ENCODE peak calls at places on chromosomes 13 and 19, in seven cellular contexts. G is mesendoderm, P is H1, A is neuronal stem cell, M is IMR-90, T is mesenchymal stem cell, L is trophoblast cell. O is an unnamed sample.

GRCh38 chr19:1182068-1182467 is 8.0 kb upstream of the SBNO2 start:
- DNase-seq in G (no peak), P (no peak), A (no peak), M (no peak), T (no peak), L (no peak), O (no peak)

GRCh38 chr19:29292146-29292545 is 79.2 kb upstream of the UQCRFS1 start:
- DNase-seq in G (peak), P (no peak), A (no peak), M (no peak), T (no peak), L (no peak), O (no peak)

GRCh38 chr13:98486412-98486811 is 90.5 kb downstream of the STK24 start:
- DNase-seq in G (no peak), P (no peak), A (no peak), M (no peak), T (no peak), L (no peak), O (no peak)

GRCh38 chr13:106532111-106532929 is 3.1 kb downstream of the EFNB2 start:
- DNase-seq in G (peak), P (no peak), A (no peak), M (peak), T (peak), L (no peak), O (no peak)

GRCh38 chr19:2733930-2734588 is 5.8 kb downstream of the SLC39A3 start:
- DNase-seq in G (no peak), P (no peak), A (no peak), M (no peak), T (no peak), L (no peak), O (no peak)

GRCh38 chr19:23075031-23075733 is 41.6 kb upstream of the ZNF730 start:
- DNase-seq in G (peak), P (peak), A (peak), M (peak), T (peak), L (peak), O (peak)

GRCh38 chr13:100154835-100155463 is 66.1 kb downstream of the PCCA start:
- DNase-seq in G (no peak), P (no peak), A (no peak), M (no peak), T (no peak), L (no peak), O (no peak)

GRCh38 chr13:113527272-113527958 is 36.9 kb upstream of the DCUN1D2 start:
- DNase-seq in G (no peak), P (no peak), A (no peak), M (no peak), T (no peak), L (no peak), O (peak)

GRCh38 chr19:45814166-45814780 is 835 bp downstream of the RSPH6A start:
- DNase-seq in G (no peak), P (no peak), A (no peak), M (no peak), T (no peak), L (no peak), O (no peak)

GRCh38 chr13:102651892-102652291 is 43.0 kb downstream of the METTL21C start:
- DNase-seq in G (no peak), P (no peak), A (no peak), M (peak), T (peak), L (no peak), O (no peak)

GRCh38 chr13:102658678-102659077 is 36.2 kb downstream of the METTL21C start:
- DNase-seq in G (no peak), P (no peak), A (no peak), M (no peak), T (no peak), L (no peak), O (no peak)

GRCh38 chr13:102654786-102655185 is 40.1 kb downstream of the METTL21C start:
- DNase-seq in G (peak), P (no peak), A (peak), M (no peak), T (no peak), L (no peak), O (no peak)

GRCh38 chr13:102659168-102659713 is 35.6 kb downstream of the METTL21C start:
- DNase-seq in G (no peak), P (no peak), A (no peak), M (no peak), T (no peak), L (no peak), O (no peak)

DNA sequence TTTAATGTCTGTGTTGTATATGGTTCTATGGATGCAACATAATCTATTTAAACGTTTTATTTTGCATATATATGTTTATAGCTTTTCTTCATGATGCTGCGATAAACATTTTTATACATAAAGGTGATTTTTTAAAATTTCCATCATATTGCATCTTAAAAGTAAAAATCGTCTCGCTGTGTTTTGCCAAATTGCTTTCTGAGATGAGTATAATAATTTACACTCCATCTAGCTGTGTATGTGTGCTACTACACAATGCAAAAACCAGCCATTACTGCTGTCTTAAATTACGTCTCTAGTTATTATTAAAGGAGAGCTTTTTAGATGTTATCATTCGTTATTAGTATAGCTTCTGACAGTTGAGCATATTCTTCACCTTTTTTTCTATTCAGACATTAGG is 37.2 kb downstream of the METTL21C start:
- DNase-seq in G (no peak), P (no peak), A (no peak), M (no peak), T (no peak), L (no peak), O (no peak)
- H3K18ac ChIP-seq in G (no peak), P (no peak), A (no peak), M (no peak), T (no peak), L (no peak), O (no peak)

DNA sequence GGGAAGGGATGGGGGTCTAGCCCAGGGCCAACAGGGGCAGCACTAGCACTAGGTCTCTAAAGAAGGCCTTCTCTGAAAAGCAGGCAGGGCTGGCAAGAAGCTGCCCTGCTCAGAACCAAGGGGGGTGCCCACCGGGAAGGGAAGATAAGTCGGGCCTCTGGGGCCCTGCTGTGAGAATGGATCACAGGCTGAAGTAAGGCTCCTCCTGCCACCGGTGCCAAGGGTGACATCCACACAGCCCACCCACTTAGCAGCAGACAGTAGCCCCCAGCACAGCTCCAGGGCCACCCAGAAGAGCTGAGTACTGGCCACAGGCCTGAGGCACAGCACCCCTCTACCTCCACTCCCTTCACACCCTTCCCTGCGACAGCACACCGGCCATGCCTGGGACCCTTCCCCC is 5.9 kb downstream of the ELL start:
- DNase-seq in G (no peak), P (no peak), A (no peak), M (no peak), T (no peak), L (no peak), O (no peak)
- H3K18ac ChIP-seq in G (no peak), P (no peak), A (peak), M (no peak), T (peak), L (peak), O (no peak)

GRCh38 chr19:51185868-51186215 is 39.0 kb upstream of the CD33 start:
- DNase-seq in G (no peak), P (no peak), A (no peak), M (no peak), T (no peak), L (no peak), O (no peak)
- H3K18ac ChIP-seq in G (no peak), P (no peak), A (no peak), M (no peak), T (no peak), L (no peak), O (no peak)

GRCh38 chr19:4814625-4815425 is 16.7 kb downstream of the TICAM1 start:
- DNase-seq in G (no peak), P (no peak), A (no peak), M (peak), T (peak), L (no peak), O (no peak)
- H3K18ac ChIP-seq in G (no peak), P (no peak), A (no peak), M (no peak), T (no peak), L (no peak), O (no peak)

GRCh38 chr19:54137913-54138776 is 583 bp downstream of the CNOT3 start:
- DNase-seq in G (peak), P (no peak), A (no peak), M (no peak), T (no peak), L (no peak), O (no peak)

GRCh38 chr19:54145541-54146158 is 8.1 kb downstream of the CNOT3 start:
- DNase-seq in G (no peak), P (no peak), A (no peak), M (no peak), T (no peak), L (no peak), O (no peak)

GRCh38 chr19:54141356-54141755 is 3.8 kb downstream of the CNOT3 start:
- DNase-seq in G (no peak), P (no peak), A (no peak), M (peak), T (no peak), L (no peak), O (no peak)

GRCh38 chr19:54138777-54139256 is 1.3 kb downstream of the CNOT3 start:
- DNase-seq in G (peak), P (no peak), A (no peak), M (no peak), T (no peak), L (no peak), O (no peak)

DNA sequence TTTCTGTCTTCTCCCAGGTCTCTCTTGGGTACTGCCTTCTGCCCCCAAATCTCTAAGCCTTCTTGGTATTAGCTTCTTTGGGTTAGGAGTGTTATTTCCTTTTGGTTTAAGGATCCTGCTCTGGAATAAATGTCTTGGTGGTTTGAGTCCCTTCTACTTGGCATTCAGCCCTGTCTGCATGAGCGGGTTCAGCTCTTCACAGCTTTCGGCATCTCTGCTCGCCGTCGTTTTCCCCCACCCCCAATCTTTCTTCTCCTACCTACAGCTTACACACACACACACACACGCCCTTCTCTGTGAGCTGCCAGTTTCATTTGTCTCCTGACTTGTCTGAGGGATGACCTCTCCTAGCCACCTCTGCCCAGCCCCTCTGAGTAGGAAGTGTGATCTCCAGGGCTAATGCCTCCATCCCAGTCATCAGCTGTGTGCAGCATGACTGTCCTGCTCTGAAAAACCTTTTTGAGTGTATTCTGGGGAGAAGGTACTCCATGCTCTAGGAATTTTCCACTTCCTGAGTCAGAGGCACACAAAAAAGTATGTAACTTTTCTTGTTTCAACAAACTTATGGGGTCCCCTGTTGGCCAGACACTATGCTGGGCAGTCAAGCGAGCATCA is 4.7 kb downstream of the CNOT3 start:
- DNase-seq in G (no peak), P (no peak), A (no peak), M (peak), T (no peak), L (no peak), O (no peak)
- H3K18ac ChIP-seq in G (no peak), P (no peak), A (no peak), M (no peak), T (no peak), L (no peak), O (no peak)